ENCODE peak calls at places on chromosomes 6 and 20, in eight cellular contexts. E, N, S, F, Y, R, U and Q are unnamed samples.

GRCh38 chr6:145714731-145715130 is 20.6 kb downstream of the EPM2A start:
- DNase-seq in Y (no peak), R (no peak), S (no peak), F (no peak), N (no peak), E (no peak), U (no peak), Q (no peak)

GRCh38 chr6:127891731-127892326 is 9.0 kb downstream of the THEMIS start:
- DNase-seq in R (no peak), S (no peak), N (no peak), F (no peak), U (no peak), Y (no peak), E (no peak), Q (no peak)

GRCh38 chr6:119887671-119888070 is 538.1 kb upstream of the MAN1A1 start:
- DNase-seq in E (no peak), N (no peak), U (no peak), Y (no peak), F (peak), S (no peak), R (no peak), Q (no peak)

GRCh38 chr20:9551808-9552550 is 37.6 kb downstream of the LAMP5 start:
- DNase-seq in R (no peak), S (no peak), N (no peak), Y (no peak), U (no peak), F (peak), E (no peak), Q (peak)

GRCh38 chr6:66396145-66396544 is 689.1 kb upstream of the EYS start:
- DNase-seq in U (no peak), E (no peak), Y (no peak), F (no peak), N (no peak), S (no peak), R (no peak), Q (no peak)

GRCh38 chr6:21263531-21264287 is 329.8 kb upstream of the SOX4 start:
- DNase-seq in F (no peak), E (no peak), Y (peak), R (no peak), S (peak), U (no peak), N (no peak), Q (no peak)

GRCh38 chr6:169046483-169047192 is 207.0 kb downstream of the THBS2 start:
- DNase-seq in R (no peak), U (no peak), F (no peak), N (no peak), Y (peak), S (no peak), E (no peak), Q (no peak)

GRCh38 chr6:142946924-142947701 is 2.1 kb upstream of the HIVEP2 start:
- DNase-seq in E (peak), N (peak), U (peak), R (peak), Y (peak), S (peak), F (peak), Q (peak)

GRCh38 chr6:78025501-78025900 is 372.7 kb downstream of the MEI4 start:
- DNase-seq in E (no peak), R (no peak), N (no peak), S (no peak), F (no peak), U (no peak), Y (no peak), Q (no peak)

GRCh38 chr6:64252256-64252655 is 616.7 kb downstream of the PHF3 start:
- DNase-seq in Y (no peak), F (peak), N (no peak), R (no peak), S (no peak), U (no peak), E (no peak), Q (no peak)